ENCODE peak calls at places on chromosome 12, in four cellular contexts. K is psoas muscle, J is heart right ventricle, X is breast epithelium. F is an unnamed sample. For H3K9me3, the result is how much of the 10 kb centered on the place peaks cover.

GRCh38 chr12:14257303-14257733 is 108.2 kb upstream of the ATF7IP start:
- DNase-seq in K (no peak), J (no peak), X (no peak), F (no peak)

GRCh38 chr12:92155733-92156132 is 10.1 kb upstream of the BTG1 start:
- DNase-seq in K (no peak), J (no peak), X (no peak), F (no peak)

GRCh38 chr12:113742801-113743200 is 223.3 kb downstream of the RBM19 start:
- DNase-seq in K (no peak), J (no peak), X (no peak), F (no peak)

GRCh38 chr12:98320026-98320425 is 195.4 kb upstream of the TMPO start:
- DNase-seq in K (no peak), J (no peak), X (no peak), F (no peak)

GRCh38 chr12:101823891-101824290 is 6.9 kb downstream of the GNPTAB start:
- DNase-seq in K (peak), J (peak), X (no peak), F (peak)

GRCh38 chr12:120703311-120703942 is 6.8 kb upstream of the UNC119B start:
- DNase-seq in K (no peak), J (peak), X (no peak), F (no peak)

GRCh38 chr12:112891093-112892024 is 15.4 kb upstream of the OAS1 start:
- DNase-seq in K (no peak), J (peak), X (no peak), F (no peak)

GRCh38 chr12:107748472-107748871 is 12.5 kb downstream of the PRDM4 start:
- DNase-seq in K (no peak), J (no peak), X (no peak), F (no peak)

GRCh38 chr12:3837049-3837448 is 36.1 kb downstream of the PARP11 start:
- DNase-seq in K (no peak), J (no peak), X (no peak), F (no peak)

DNA sequence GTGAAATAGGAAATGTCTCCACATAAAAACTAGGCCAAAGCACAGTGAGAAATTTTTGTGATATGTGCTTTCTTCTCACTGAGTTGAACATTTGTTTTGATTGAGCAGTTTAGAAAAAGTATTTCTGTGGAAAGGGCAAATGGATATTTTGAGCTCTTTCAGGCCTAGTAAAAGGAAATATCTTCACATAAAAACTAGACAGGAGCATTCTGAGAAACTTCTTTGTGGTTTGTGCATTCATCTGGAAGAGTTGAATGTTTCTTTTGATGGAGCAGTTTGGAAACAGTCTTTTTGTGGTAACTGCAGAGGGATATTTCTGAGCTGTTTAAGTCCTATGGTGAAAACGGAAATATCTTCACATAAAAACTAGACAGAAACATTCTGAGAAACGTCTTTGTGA is 582.7 kb upstream of the ALG10B start:
- DNase-seq in K (no peak), J (no peak), X (no peak), F (no peak)
- H3K9me3 ChIP-seq in K (under half), J (half or more), X (under half), F (under half)

GRCh38 chr12:132253698-132254480 is 75.5 kb downstream of the GALNT9 start:
- DNase-seq in K (no peak), J (no peak), X (no peak), F (no peak)
- H3K9me3 ChIP-seq in K (under half), J (under half), X (under half), F (under half)

GRCh38 chr12:34249271-34249670 is 227.0 kb downstream of the ALG10 start:
- DNase-seq in K (no peak), J (no peak), X (no peak), F (no peak)

GRCh38 chr12:34244608-34245007 is 222.3 kb downstream of the ALG10 start:
- DNase-seq in K (no peak), J (no peak), X (no peak), F (no peak)
- H3K9me3 ChIP-seq in K (under half), J (under half), X (under half), F (under half)

GRCh38 chr12:126538888-126539287 is 1473.7 kb downstream of the AACS start:
- DNase-seq in K (no peak), J (no peak), X (no peak), F (no peak)
- H3K9me3 ChIP-seq in K (under half), J (under half), X (under half), F (under half)

GRCh38 chr12:132536102-132536876 is 46.3 kb downstream of the FBRSL1 start:
- DNase-seq in K (no peak), J (no peak), X (no peak), F (no peak)

GRCh38 chr12:132535046-132535445 is 45.1 kb downstream of the FBRSL1 start:
- DNase-seq in K (no peak), J (no peak), X (no peak), F (no peak)

GRCh38 chr12:132537049-132537448 is 47.1 kb downstream of the FBRSL1 start:
- DNase-seq in K (no peak), J (no peak), X (no peak), F (no peak)

GRCh38 chr12:132533584-132533958 is 43.6 kb downstream of the FBRSL1 start:
- DNase-seq in K (no peak), J (no peak), X (no peak), F (no peak)

GRCh38 chr12:132534076-132534475 is 44.1 kb downstream of the FBRSL1 start:
- DNase-seq in K (no peak), J (no peak), X (no peak), F (no peak)
- H3K9me3 ChIP-seq in K (under half), J (under half), X (under half), F (under half)